ENCODE peak calls at places on chromosomes 16 and 17, in seven cellular contexts. X is NCI-H1105, P is H54, C is EL, O is substantia nigra, U is testis, F is brain pericyte. S is an unnamed sample.

GRCh38 chr17:9897569-9897968 is 7.5 kb downstream of the RCVRN start:
- DNase-seq in X (no peak), P (no peak), C (no peak), O (no peak), U (no peak), F (no peak), S (no peak)

GRCh38 chr16:18833707-18834505 is 32.6 kb upstream of the ARL6IP1 start:
- DNase-seq in X (no peak), P (no peak), C (no peak), O (no peak), U (no peak), F (no peak), S (no peak)

GRCh38 chr16:88747588-88748301 is 37.3 kb downstream of the PIEZO1 start:
- DNase-seq in X (no peak), P (peak), C (peak), O (no peak), U (no peak), F (no peak), S (no peak)

GRCh38 chr17:16512011-16512410 is 20.0 kb upstream of the LRRC75A start:
- DNase-seq in X (no peak), P (no peak), C (no peak), O (no peak), U (no peak), F (peak), S (no peak)

GRCh38 chr16:13435415-13435814 is 484.5 kb upstream of the ERCC4 start:
- DNase-seq in X (no peak), P (no peak), C (no peak), O (no peak), U (no peak), F (no peak), S (no peak)

GRCh38 chr16:31385680-31386079 is 7.5 kb upstream of the ITGAD start:
- DNase-seq in X (no peak), P (no peak), C (no peak), O (no peak), U (no peak), F (no peak), S (no peak)

GRCh38 chr17:38453951-38454421 is 25.7 kb downstream of the ARHGAP23 start:
- DNase-seq in X (peak), P (no peak), C (peak), O (no peak), U (peak), F (no peak), S (no peak)

GRCh38 chr17:62782730-62783260 is 25.3 kb downstream of the MARCHF10 start:
- DNase-seq in X (no peak), P (no peak), C (no peak), O (no peak), U (no peak), F (no peak), S (no peak)

GRCh38 chr17:19647697-19648474 is 665 bp upstream of the ALDH3A2 start:
- DNase-seq in X (peak), P (peak), C (peak), O (peak), U (peak), F (peak), S (peak)

GRCh38 chr17:6505425-6506142 is 50.8 kb downstream of the PITPNM3 start:
- DNase-seq in X (no peak), P (no peak), C (peak), O (no peak), U (peak), F (no peak), S (no peak)

GRCh38 chr17:56098746-56099145 is 54.5 kb upstream of the ANKFN1 start:
- DNase-seq in X (no peak), P (no peak), C (no peak), O (no peak), U (no peak), F (no peak), S (no peak)

GRCh38 chr16:85902366-85903155 is 3.6 kb downstream of the IRF8 start:
- DNase-seq in X (no peak), P (no peak), C (no peak), O (no peak), U (no peak), F (no peak), S (no peak)

GRCh38 chr16:50326835-50327465 is 41.8 kb downstream of the BRD7 start:
- DNase-seq in X (no peak), P (no peak), C (peak), O (no peak), U (no peak), F (no peak), S (peak)

GRCh38 chr16:3149630-3150345 is 15.0 kb downstream of the ZNF213 start:
- DNase-seq in X (no peak), P (no peak), C (peak), O (peak), U (peak), F (no peak), S (no peak)

GRCh38 chr17:33572615-33573014 is 279.5 kb upstream of the ASIC2 start:
- DNase-seq in X (no peak), P (no peak), C (no peak), O (no peak), U (no peak), F (no peak), S (no peak)

GRCh38 chr17:57551321-57552079 is 193.6 kb downstream of the CCDC182 start:
- DNase-seq in X (no peak), P (no peak), C (no peak), O (no peak), U (no peak), F (no peak), S (no peak)

GRCh38 chr16:86680137-86680536 is 101.8 kb downstream of the FOXL1 start:
- DNase-seq in X (no peak), P (peak), C (peak), O (no peak), U (no peak), F (no peak), S (peak)